ENCODE peak calls at places on chromosome 14, in seven cellular contexts. N is RWPE1; V is Panc1; K is CD4-positive, alpha-beta T cell; H is coronary artery; X is IMR-90; F is breast epithelium. M is an unnamed sample.

GRCh38 chr14:80698974-80699373 is 242.6 kb downstream of the CEP128 start:
- DNase-seq in N (no peak), V (no peak), K (no peak), H (no peak), X (no peak), F (no peak), M (no peak)

GRCh38 chr14:53929871-53930685 is 26.5 kb downstream of the BMP4 start:
- DNase-seq in N (peak), V (peak), K (no peak), H (no peak), X (no peak), F (no peak), M (no peak)

GRCh38 chr14:70032447-70032846 is 153.2 kb downstream of the SMOC1 start:
- DNase-seq in N (peak), V (no peak), K (no peak), H (no peak), X (no peak), F (peak), M (no peak)

GRCh38 chr14:36519431-36520321 is at the start of gene NKX2-1:
- DNase-seq in N (no peak), V (no peak), K (no peak), H (no peak), X (no peak), F (no peak), M (no peak)

GRCh38 chr14:92403981-92404380 is 81.0 kb downstream of the SLC24A4 start:
- DNase-seq in N (no peak), V (no peak), K (no peak), H (no peak), X (no peak), F (no peak), M (no peak)

GRCh38 chr14:74841230-74842207 is 34.4 kb downstream of the PROX2 start:
- DNase-seq in N (no peak), V (no peak), K (no peak), H (no peak), X (no peak), F (no peak), M (no peak)

GRCh38 chr14:65637780-65638179 is 225.2 kb downstream of the FUT8 start:
- DNase-seq in N (peak), V (no peak), K (no peak), H (no peak), X (peak), F (no peak), M (peak)

GRCh38 chr14:93916476-93916875 is 10.7 kb upstream of the FAM181A start:
- DNase-seq in N (no peak), V (no peak), K (no peak), H (no peak), X (no peak), F (no peak), M (no peak)

GRCh38 chr14:84961637-84962036 is 568.3 kb upstream of the FLRT2 start:
- DNase-seq in N (no peak), V (no peak), K (no peak), H (no peak), X (no peak), F (no peak), M (no peak)

GRCh38 chr14:90534091-90534837 is 137.4 kb downstream of the CALM1 start:
- DNase-seq in N (no peak), V (no peak), K (no peak), H (no peak), X (peak), F (no peak), M (no peak)

GRCh38 chr14:101854366-101854765 is 92.9 kb downstream of the PPP2R5C start:
- DNase-seq in N (no peak), V (no peak), K (no peak), H (no peak), X (peak), F (no peak), M (no peak)

GRCh38 chr14:23119362-23120327 is 590 bp upstream of the CEBPE start:
- DNase-seq in N (no peak), V (no peak), K (peak), H (no peak), X (no peak), F (no peak), M (no peak)

GRCh38 chr14:64549805-64550538 is at the start of gene PPP1R36:
- DNase-seq in N (no peak), V (no peak), K (peak), H (no peak), X (no peak), F (no peak), M (no peak)

GRCh38 chr14:92729632-92730358 is 18.6 kb downstream of the LGMN start:
- DNase-seq in N (peak), V (no peak), K (no peak), H (no peak), X (peak), F (no peak), M (no peak)

GRCh38 chr14:98070521-98070920 is 1201.5 kb downstream of the BCL11B start:
- DNase-seq in N (peak), V (no peak), K (no peak), H (no peak), X (no peak), F (no peak), M (no peak)

GRCh38 chr14:56087824-56088571 is 30.2 kb upstream of the PELI2 start:
- DNase-seq in N (no peak), V (no peak), K (no peak), H (no peak), X (no peak), F (no peak), M (no peak)

GRCh38 chr14:61611880-61612630 is 83.3 kb upstream of the HIF1A start:
- DNase-seq in N (no peak), V (no peak), K (no peak), H (no peak), X (peak), F (no peak), M (no peak)

GRCh38 chr14:91879196-91879595 is 11.9 kb upstream of the TC2N start:
- DNase-seq in N (peak), V (no peak), K (no peak), H (no peak), X (no peak), F (peak), M (peak)

GRCh38 chr14:61260939-61261776 is 20.0 kb downstream of the TMEM30B start:
- DNase-seq in N (no peak), V (no peak), K (no peak), H (no peak), X (peak), F (no peak), M (no peak)

GRCh38 chr14:94819531-94819930 is 49.6 kb upstream of the GSC start:
- DNase-seq in N (no peak), V (no peak), K (no peak), H (no peak), X (no peak), F (no peak), M (no peak)

DNA sequence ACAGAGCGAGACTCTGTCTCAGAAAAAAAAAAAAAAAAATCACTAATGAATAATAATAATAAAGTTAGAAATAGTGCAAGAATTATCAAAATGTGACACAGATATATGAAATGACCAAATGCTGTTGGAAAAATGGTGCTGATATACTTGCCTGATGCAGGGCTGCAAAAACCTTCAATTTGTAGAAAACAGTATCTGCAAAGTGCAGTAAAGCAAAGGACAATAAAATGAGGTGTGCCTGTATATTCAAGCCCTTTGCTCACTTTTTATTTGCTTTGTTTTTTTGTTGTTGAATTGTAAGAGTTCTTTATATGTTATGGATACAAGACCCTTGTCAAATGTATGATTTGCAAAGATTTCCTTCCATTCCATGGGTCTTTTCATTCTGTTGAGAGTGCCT is 9.0 kb upstream of the PAPOLA start:
- DNase-seq in N (no peak), V (no peak), K (no peak), H (no peak), X (no peak), F (no peak), M (no peak)
- H3K27ac ChIP-seq in N (no peak), V (no peak), K (no peak), H (no peak), X (no peak), F (no peak), M (no peak)

GRCh38 chr14:73457050-73457934 is 1.1 kb downstream of the NUMB start:
- DNase-seq in N (peak), V (no peak), K (peak), H (peak), X (peak), F (no peak), M (no peak)
- H3K27ac ChIP-seq in N (peak), V (peak), K (no peak), H (peak), X (peak), F (peak), M (peak)

GRCh38 chr14:99747167-99747566 is 46.0 kb upstream of the EML1 start:
- DNase-seq in N (no peak), V (no peak), K (no peak), H (no peak), X (no peak), F (no peak), M (no peak)

GRCh38 chr14:99749763-99750715 is 43.2 kb upstream of the EML1 start:
- DNase-seq in N (no peak), V (no peak), K (no peak), H (no peak), X (no peak), F (no peak), M (no peak)

GRCh38 chr14:99748529-99748928 is 44.7 kb upstream of the EML1 start:
- DNase-seq in N (no peak), V (no peak), K (no peak), H (no peak), X (no peak), F (no peak), M (no peak)

GRCh38 chr14:99749142-99749541 is 44.1 kb upstream of the EML1 start:
- DNase-seq in N (no peak), V (no peak), K (no peak), H (no peak), X (no peak), F (no peak), M (no peak)

DNA sequence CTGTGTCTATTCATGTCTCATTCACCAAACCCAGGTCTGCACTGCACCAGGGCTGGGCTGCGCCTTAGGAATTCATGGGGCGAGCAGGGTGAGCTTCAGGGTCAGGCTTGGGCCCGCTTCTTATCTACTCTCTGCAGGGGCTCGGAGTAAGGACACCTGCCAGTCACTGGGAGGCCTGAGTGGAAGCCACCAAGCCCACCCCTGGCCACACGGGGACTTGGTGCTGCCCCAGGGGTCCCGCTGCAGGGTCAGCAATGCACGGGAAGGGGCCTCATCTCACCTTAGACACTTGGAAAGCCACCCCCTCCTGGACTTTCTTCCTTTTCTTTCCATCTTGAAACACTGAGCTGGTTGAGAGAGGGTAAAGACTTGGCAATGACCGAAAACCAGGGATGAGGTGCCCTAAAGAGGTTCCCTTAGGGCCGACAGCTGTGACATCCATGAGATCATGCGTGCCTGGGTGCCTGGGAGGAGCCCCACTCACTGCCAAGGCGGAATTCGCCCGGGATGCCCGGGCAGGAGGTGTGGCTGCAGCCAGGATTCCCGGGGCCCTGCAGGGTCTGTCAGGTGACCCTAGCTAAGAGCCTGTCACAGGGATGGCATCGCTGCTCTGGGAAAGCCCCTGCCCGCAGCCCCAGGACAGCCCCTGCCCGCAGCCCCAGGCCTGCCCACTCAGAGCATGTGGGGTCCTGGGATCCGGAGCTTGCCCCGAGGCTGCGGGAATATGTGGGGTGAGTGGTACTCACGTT is 45.5 kb upstream of the EML1 start:
- DNase-seq in N (no peak), V (no peak), K (no peak), H (no peak), X (no peak), F (no peak), M (no peak)
- H3K27ac ChIP-seq in N (no peak), V (no peak), K (no peak), H (no peak), X (no peak), F (no peak), M (no peak)

DNA sequence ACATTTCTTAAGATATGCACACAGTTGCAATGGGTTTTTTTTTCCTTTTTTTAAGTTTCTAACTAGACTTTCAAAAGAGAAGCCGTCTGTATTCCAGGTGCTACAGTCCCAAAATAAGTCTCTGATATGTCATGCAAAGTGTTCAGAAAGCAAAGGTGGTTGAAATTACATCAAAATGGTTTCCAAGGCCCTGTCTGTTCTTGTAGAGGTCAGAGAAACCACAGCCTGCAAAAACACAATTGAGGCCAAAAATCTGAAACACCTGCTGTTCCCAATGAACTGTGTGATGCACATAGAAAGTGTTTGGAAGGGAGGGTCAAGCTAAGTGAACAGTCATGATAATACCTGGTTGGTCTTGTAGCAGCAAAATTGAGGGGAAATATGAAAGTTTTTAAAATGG is 91.0 kb downstream of the VRK1 start:
- DNase-seq in N (no peak), V (no peak), K (no peak), H (no peak), X (no peak), F (no peak), M (no peak)
- H3K27ac ChIP-seq in N (no peak), V (no peak), K (no peak), H (no peak), X (no peak), F (no peak), M (no peak)